ENCODE peak calls at places on chromosomes 4 and X, in six cellular contexts. One of them, this sample, is unnamed.

GRCh38 chr4:101651778-101652177 is 138.8 kb upstream of the BANK1 start:
- DNase-seq in K562: no peak
- DNase-seq in GM12878: no peak
- DNase-seq in NT2/D1: no peak
- DNase-seq in H1: no peak
- DNase-seq in HepG2: no peak
- DNase-seq in this sample: no peak

GRCh38 chr4:2320746-2321145 is 58.8 kb upstream of the MXD4 start:
- DNase-seq in K562: no peak
- DNase-seq in H1: no peak
- DNase-seq in NT2/D1: no peak
- DNase-seq in HepG2: no peak
- DNase-seq in GM12878: no peak
- DNase-seq in this sample: no peak

GRCh38 chr4:3284734-3285557 is 7.9 kb upstream of the RGS12 start:
- DNase-seq in K562: no peak
- DNase-seq in GM12878: no peak
- DNase-seq in H1: peak
- DNase-seq in NT2/D1: no peak
- DNase-seq in HepG2: no peak
- DNase-seq in this sample: no peak

GRCh38 chr4:55625835-55626234 is 10.3 kb downstream of the NMU start:
- DNase-seq in GM12878: no peak
- DNase-seq in H1: no peak
- DNase-seq in NT2/D1: no peak
- DNase-seq in K562: no peak
- DNase-seq in HepG2: no peak
- DNase-seq in this sample: no peak

GRCh38 chr4:187606581-187606980 is 389.0 kb upstream of the ZFP42 start:
- DNase-seq in HepG2: peak
- DNase-seq in K562: peak
- DNase-seq in NT2/D1: peak
- DNase-seq in H1: peak
- DNase-seq in GM12878: no peak
- DNase-seq in this sample: peak

GRCh38 chr4:188714907-188715306 is 575.7 kb downstream of the TRIML1 start:
- DNase-seq in H1: no peak
- DNase-seq in NT2/D1: no peak
- DNase-seq in K562: no peak
- DNase-seq in GM12878: no peak
- DNase-seq in HepG2: no peak
- DNase-seq in this sample: no peak

GRCh38 chr4:174141876-174142275 is 141.6 kb downstream of the FBXO8 start:
- DNase-seq in GM12878: no peak
- DNase-seq in K562: no peak
- DNase-seq in NT2/D1: no peak
- DNase-seq in H1: no peak
- DNase-seq in HepG2: no peak
- DNase-seq in this sample: no peak

GRCh38 chr4:54016504-54016903 is 47.9 kb downstream of the CHIC2 start:
- DNase-seq in K562: no peak
- DNase-seq in NT2/D1: no peak
- DNase-seq in HepG2: no peak
- DNase-seq in H1: no peak
- DNase-seq in GM12878: no peak
- DNase-seq in this sample: no peak

GRCh38 chr4:184259866-184260265 is 42.2 kb upstream of the ENPP6 start:
- DNase-seq in NT2/D1: no peak
- DNase-seq in GM12878: no peak
- DNase-seq in K562: no peak
- DNase-seq in HepG2: no peak
- DNase-seq in H1: peak
- DNase-seq in this sample: no peak

GRCh38 chr4:185020293-185020808 is 2.1 kb downstream of the HELT start:
- DNase-seq in K562: no peak
- DNase-seq in NT2/D1: no peak
- DNase-seq in HepG2: no peak
- DNase-seq in H1: peak
- DNase-seq in GM12878: no peak
- DNase-seq in this sample: no peak

GRCh38 chr4:128385683-128386304 is 98.2 kb upstream of the PGRMC2 start:
- DNase-seq in H1: no peak
- DNase-seq in HepG2: peak
- DNase-seq in GM12878: no peak
- DNase-seq in K562: no peak
- DNase-seq in NT2/D1: peak
- DNase-seq in this sample: no peak

GRCh38 chrX:45070116-45071007 is 130.3 kb downstream of the DIPK2B start:
- DNase-seq in H1: no peak
- DNase-seq in GM12878: peak
- DNase-seq in K562: peak
- DNase-seq in HepG2: peak
- DNase-seq in NT2/D1: peak
- DNase-seq in this sample: peak

GRCh38 chrX:152861116-152861515 is 30.3 kb downstream of the NSDHL start:
- DNase-seq in GM12878: no peak
- DNase-seq in H1: no peak
- DNase-seq in K562: no peak
- DNase-seq in NT2/D1: no peak
- DNase-seq in HepG2: no peak
- DNase-seq in this sample: no peak

GRCh38 chr4:30718021-30718888 is 1.9 kb upstream of the PCDH7 start:
- DNase-seq in NT2/D1: peak
- DNase-seq in HepG2: no peak
- DNase-seq in H1: peak
- DNase-seq in K562: no peak
- DNase-seq in GM12878: no peak
- DNase-seq in this sample: no peak

GRCh38 chrX:3380603-3381002 is 34.2 kb upstream of the MXRA5 start:
- DNase-seq in GM12878: no peak
- DNase-seq in HepG2: no peak
- DNase-seq in K562: no peak
- DNase-seq in NT2/D1: no peak
- DNase-seq in H1: no peak
- DNase-seq in this sample: no peak

GRCh38 chrX:135985123-135985973 is at the start of gene SLC9A6:
- DNase-seq in H1: peak
- DNase-seq in HepG2: peak
- DNase-seq in NT2/D1: no peak
- DNase-seq in GM12878: no peak
- DNase-seq in K562: peak
- DNase-seq in this sample: no peak

GRCh38 chr4:26509681-26510333 is 19.5 kb upstream of the CCKAR start:
- DNase-seq in HepG2: no peak
- DNase-seq in K562: no peak
- DNase-seq in H1: peak
- DNase-seq in GM12878: no peak
- DNase-seq in NT2/D1: no peak
- DNase-seq in this sample: no peak

GRCh38 chr4:3235581-3235980 is 13.4 kb upstream of the MSANTD1 start:
- DNase-seq in K562: no peak
- DNase-seq in GM12878: no peak
- DNase-seq in HepG2: no peak
- DNase-seq in H1: no peak
- DNase-seq in NT2/D1: no peak
- DNase-seq in this sample: no peak

DNA sequence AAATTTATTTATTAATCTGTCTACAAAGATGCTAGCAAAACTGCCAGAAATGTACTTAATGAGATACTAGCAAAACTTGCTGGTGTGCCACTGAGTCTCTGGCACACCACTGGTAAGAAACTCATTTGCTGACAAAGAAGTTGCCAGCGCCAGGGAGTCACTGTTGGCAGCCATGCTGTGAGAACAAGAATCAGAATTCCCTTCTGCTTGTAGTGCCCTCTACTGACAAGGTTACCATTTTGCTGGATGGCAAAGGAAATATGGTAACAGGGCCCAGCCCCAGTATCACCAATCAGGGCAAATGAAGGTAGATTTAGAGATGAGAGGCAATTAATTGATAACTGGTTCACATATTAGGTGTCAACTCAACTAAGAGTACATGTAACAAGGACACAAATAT is 750.1 kb upstream of the ADGRL3 start:
- DNase-seq in K562: no peak
- DNase-seq in GM12878: no peak
- DNase-seq in HepG2: no peak
- DNase-seq in H1: no peak
- DNase-seq in NT2/D1: no peak
- DNase-seq in this sample: no peak
- TF ChIP-seq ZNF274 in K562: no peak
- TF ChIP-seq ZNF274 in GM12878: no peak
- TF ChIP-seq ZNF274 in HepG2: no peak
- TF ChIP-seq ZNF274 in H1: no peak
- TF ChIP-seq ZNF274 in NT2/D1: no peak
- TF ChIP-seq ZNF274 in this sample: no peak

GRCh38 chr4:66688674-66689073 is 856.6 kb downstream of the CENPC start:
- DNase-seq in GM12878: no peak
- DNase-seq in K562: no peak
- DNase-seq in NT2/D1: no peak
- DNase-seq in H1: no peak
- DNase-seq in HepG2: no peak
- DNase-seq in this sample: no peak
- TF ChIP-seq ZNF274 in GM12878: no peak
- TF ChIP-seq ZNF274 in K562: no peak
- TF ChIP-seq ZNF274 in NT2/D1: no peak
- TF ChIP-seq ZNF274 in H1: no peak
- TF ChIP-seq ZNF274 in HepG2: no peak
- TF ChIP-seq ZNF274 in this sample: no peak

GRCh38 chrX:129544780-129545179 is 4.7 kb downstream of the OCRL start:
- DNase-seq in GM12878: no peak
- DNase-seq in K562: no peak
- DNase-seq in H1: no peak
- DNase-seq in NT2/D1: no peak
- DNase-seq in HepG2: no peak
- DNase-seq in this sample: no peak

GRCh38 chrX:129545408-129545807 is 5.3 kb downstream of the OCRL start:
- DNase-seq in GM12878: no peak
- DNase-seq in H1: no peak
- DNase-seq in HepG2: no peak
- DNase-seq in K562: no peak
- DNase-seq in NT2/D1: no peak
- DNase-seq in this sample: no peak

GRCh38 chrX:129534816-129535578 is 5.1 kb upstream of the OCRL start:
- DNase-seq in NT2/D1: no peak
- DNase-seq in H1: no peak
- DNase-seq in HepG2: no peak
- DNase-seq in GM12878: no peak
- DNase-seq in K562: no peak
- DNase-seq in this sample: no peak

GRCh38 chrX:129540725-129541184 is 696 bp downstream of the OCRL start:
- DNase-seq in H1: peak
- DNase-seq in HepG2: peak
- DNase-seq in NT2/D1: no peak
- DNase-seq in GM12878: no peak
- DNase-seq in K562: no peak
- DNase-seq in this sample: no peak

DNA sequence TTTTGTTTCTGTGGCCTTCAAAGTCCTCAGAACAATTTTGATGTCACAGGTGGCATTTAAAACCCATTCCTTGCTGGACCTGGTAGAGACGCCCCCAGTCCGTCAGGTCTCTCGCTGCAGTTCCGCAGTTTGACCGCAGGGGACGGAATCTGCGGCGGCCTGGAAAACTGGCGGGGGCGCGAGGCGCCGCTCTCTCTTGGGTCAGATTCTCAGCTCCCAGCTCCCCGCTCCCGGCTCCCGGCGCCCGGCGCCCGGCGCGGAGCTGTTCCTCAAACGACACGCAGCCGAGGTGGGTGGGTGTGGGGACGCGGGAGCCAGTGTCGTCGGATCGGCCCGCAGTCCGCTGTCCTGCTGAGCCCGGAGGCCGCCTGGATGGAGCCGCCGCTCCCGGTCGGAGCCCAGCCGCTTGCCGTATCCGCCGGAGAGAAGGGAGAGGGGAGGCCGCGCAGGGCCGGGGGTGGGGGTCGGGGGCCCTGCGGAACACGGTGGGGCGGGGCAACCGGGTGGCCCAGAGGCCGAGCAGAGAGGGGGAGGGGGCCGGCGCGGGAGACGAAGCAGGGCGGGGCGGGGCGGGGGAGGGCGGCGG is at the start of gene OCRL:
- DNase-seq in HepG2: peak
- DNase-seq in GM12878: no peak
- DNase-seq in K562: peak
- DNase-seq in NT2/D1: no peak
- DNase-seq in H1: peak
- DNase-seq in this sample: peak
- TF ChIP-seq ZNF274 in HepG2: no peak
- TF ChIP-seq ZNF274 in GM12878: no peak
- TF ChIP-seq ZNF274 in K562: no peak
- TF ChIP-seq ZNF274 in NT2/D1: no peak
- TF ChIP-seq ZNF274 in H1: no peak
- TF ChIP-seq ZNF274 in this sample: no peak

DNA sequence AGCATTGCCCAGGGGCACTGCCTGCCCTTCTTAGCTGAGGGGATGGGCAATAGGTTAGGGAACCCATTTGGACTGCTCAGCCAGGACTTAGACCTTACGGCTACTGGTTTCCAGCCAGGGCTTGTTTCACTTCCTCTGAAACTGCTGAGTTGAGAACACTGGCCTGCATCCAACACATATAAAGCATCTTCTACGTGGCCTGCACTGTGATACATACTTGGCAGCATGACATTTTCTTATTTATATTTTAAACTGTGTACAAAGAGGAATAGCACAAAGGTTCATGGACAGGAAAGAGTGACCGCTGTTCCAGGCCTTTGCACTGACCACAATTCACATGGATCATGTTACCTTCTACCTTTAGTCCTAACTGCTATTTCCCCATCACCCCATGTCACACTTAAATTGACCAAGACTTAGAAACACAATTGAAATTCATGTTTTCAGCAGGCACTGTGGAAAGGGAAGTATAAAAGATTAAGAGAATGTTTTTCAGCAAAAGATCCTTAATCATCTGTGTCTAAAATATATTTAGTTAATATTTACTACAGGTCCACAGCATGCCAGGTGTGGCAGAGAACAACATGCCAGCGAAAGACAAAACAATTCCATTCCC is 43.7 kb downstream of the NLGN4X start:
- DNase-seq in GM12878: no peak
- DNase-seq in NT2/D1: no peak
- DNase-seq in HepG2: no peak
- DNase-seq in H1: no peak
- DNase-seq in K562: no peak
- DNase-seq in this sample: no peak
- TF ChIP-seq ZNF274 in GM12878: no peak
- TF ChIP-seq ZNF274 in NT2/D1: no peak
- TF ChIP-seq ZNF274 in HepG2: no peak
- TF ChIP-seq ZNF274 in H1: no peak
- TF ChIP-seq ZNF274 in K562: no peak
- TF ChIP-seq ZNF274 in this sample: no peak

DNA sequence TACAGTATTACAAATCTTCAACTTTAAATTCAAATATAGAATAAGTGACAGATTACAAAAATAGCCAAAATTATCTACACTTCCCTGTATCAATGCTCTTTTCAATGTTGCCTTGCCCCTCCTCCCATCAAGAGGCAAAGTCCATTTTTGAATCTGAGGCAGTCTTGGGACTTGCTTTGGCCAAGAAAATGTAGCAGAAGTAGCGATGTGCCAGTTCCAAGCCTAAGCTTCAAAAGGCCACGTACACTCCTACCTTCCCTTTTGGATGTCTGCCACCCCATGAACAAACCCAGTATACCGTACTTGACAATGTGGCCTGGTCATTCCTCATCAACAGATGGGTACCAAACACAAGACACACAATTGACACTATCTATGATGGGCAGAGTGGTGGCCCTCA is 24.1 kb downstream of the SEC24D start:
- DNase-seq in NT2/D1: no peak
- DNase-seq in K562: no peak
- DNase-seq in HepG2: no peak
- DNase-seq in H1: no peak
- DNase-seq in GM12878: no peak
- DNase-seq in this sample: no peak
- TF ChIP-seq ZNF274 in NT2/D1: no peak
- TF ChIP-seq ZNF274 in K562: no peak
- TF ChIP-seq ZNF274 in HepG2: no peak
- TF ChIP-seq ZNF274 in H1: no peak
- TF ChIP-seq ZNF274 in GM12878: no peak
- TF ChIP-seq ZNF274 in this sample: no peak

This sample was measured in HCT116.